ENCODE peak calls at places on chromosomes 2 and 18, in four cellular contexts. P is HepG2, E is K562, X is GM12878. G is an unnamed sample.

GRCh38 chr18:62586148-62586774 is 63.4 kb downstream of the ZCCHC2 start:
- DNase-seq in P (peak), E (peak), X (peak), G (peak)

GRCh38 chr2:74250189-74250631 is 51.8 kb downstream of the MTHFD2 start:
- DNase-seq in P (peak), E (peak), X (peak), G (peak)

GRCh38 chr18:78430171-78430857 is 549.3 kb upstream of the SALL3 start:
- DNase-seq in P (no peak), E (no peak), X (no peak), G (no peak)

GRCh38 chr2:123101434-123101833 is 923.7 kb upstream of the CNTNAP5 start:
- DNase-seq in P (no peak), E (no peak), X (no peak), G (no peak)

GRCh38 chr18:13612111-13612997 is 114.0 kb downstream of the FAM210A start:
- DNase-seq in P (no peak), E (no peak), X (peak), G (no peak)

GRCh38 chr2:190942697-190943096 is 62.1 kb downstream of the GLS start:
- DNase-seq in P (no peak), E (no peak), X (no peak), G (no peak)

GRCh38 chr18:56606623-56607022 is 31.8 kb downstream of the TXNL1 start:
- DNase-seq in P (no peak), E (no peak), X (no peak), G (no peak)

GRCh38 chr2:217901826-217902225 is 101.0 kb downstream of the TNS1 start:
- DNase-seq in P (peak), E (no peak), X (no peak), G (no peak)

GRCh38 chr2:206856474-206856873 is 82.8 kb upstream of the CPO start:
- DNase-seq in P (no peak), E (no peak), X (no peak), G (no peak)

GRCh38 chr2:174588463-174588862 is 9.1 kb downstream of the WIPF1 start:
- DNase-seq in P (no peak), E (no peak), X (no peak), G (no peak)

GRCh38 chr18:50356036-50356945 is 18.6 kb upstream of the SKA1 start:
- DNase-seq in P (peak), E (no peak), X (peak), G (no peak)

GRCh38 chr2:201118121-201118956 is 2.4 kb downstream of the CFLAR start:
- DNase-seq in P (peak), E (peak), X (no peak), G (peak)

GRCh38 chr2:139055165-139055564 is 275.0 kb upstream of the NXPH2 start:
- DNase-seq in P (no peak), E (no peak), X (no peak), G (no peak)

GRCh38 chr2:188297983-188298382 is 6.3 kb downstream of the GULP1 start:
- DNase-seq in P (no peak), E (no peak), X (no peak), G (no peak)

GRCh38 chr18:55228191-55228590 is 268.9 kb upstream of the CCDC68 start:
- DNase-seq in P (no peak), E (no peak), X (no peak), G (no peak)

GRCh38 chr2:191847764-191848163 is 876 bp upstream of the CAVIN2 start:
- DNase-seq in P (no peak), E (no peak), X (no peak), G (no peak)

GRCh38 chr2:235669983-235670962 is 176.4 kb downstream of the AGAP1 start:
- DNase-seq in P (no peak), E (no peak), X (no peak), G (peak)

GRCh38 chr2:190911813-190912212 is 31.2 kb downstream of the GLS start:
- DNase-seq in P (no peak), E (no peak), X (peak), G (no peak)

GRCh38 chr2:218980800-218981389 is 4.1 kb downstream of the FEV start:
- DNase-seq in P (no peak), E (no peak), X (no peak), G (no peak)

GRCh38 chr2:43222472-43223146 is 3.8 kb downstream of the ZFP36L2 start:
- DNase-seq in P (no peak), E (no peak), X (no peak), G (no peak)

GRCh38 chr2:45391866-45392265 is 219.2 kb downstream of the SRBD1 start:
- DNase-seq in P (no peak), E (no peak), X (no peak), G (no peak)

GRCh38 chr2:238337846-238338245 is 17.5 kb downstream of the TRAF3IP1 start:
- DNase-seq in P (no peak), E (no peak), X (no peak), G (no peak)

GRCh38 chr2:224008702-224009261 is 30.3 kb downstream of the SERPINE2 start:
- DNase-seq in P (peak), E (no peak), X (no peak), G (peak)

GRCh38 chr2:54330226-54331094 is 74.4 kb upstream of the TSPYL6 start:
- DNase-seq in P (peak), E (peak), X (peak), G (peak)

GRCh38 chr18:77067315-77068061 is 65.1 kb downstream of the MBP start:
- DNase-seq in P (peak), E (no peak), X (peak), G (no peak)

GRCh38 chr18:58671941-58672565 is 788 bp downstream of the MALT1 start:
- DNase-seq in P (no peak), E (no peak), X (no peak), G (no peak)

GRCh38 chr2:96555146-96555610 is 18.6 kb downstream of the ARID5A start:
- DNase-seq in P (no peak), E (no peak), X (no peak), G (no peak)

GRCh38 chr18:42183746-42184145 is 228.7 kb downstream of the PIK3C3 start:
- DNase-seq in P (no peak), E (no peak), X (no peak), G (no peak)

GRCh38 chr2:75053484-75054112 is 95.2 kb downstream of the POLE4 start:
- DNase-seq in P (peak), E (peak), X (peak), G (peak)

GRCh38 chr2:96505231-96505889 is at the start of gene NEURL3:
- DNase-seq in P (peak), E (no peak), X (no peak), G (no peak)

GRCh38 chr2:152456262-152456661 is 121.3 kb downstream of the FMNL2 start:
- DNase-seq in P (peak), E (no peak), X (no peak), G (no peak)

GRCh38 chr2:52810460-52810859 is 957.1 kb upstream of the CHAC2 start:
- DNase-seq in P (no peak), E (no peak), X (no peak), G (no peak)
- TF ChIP-seq ATF2 in P (no peak), E (no peak), X (no peak), G (no peak)

DNA sequence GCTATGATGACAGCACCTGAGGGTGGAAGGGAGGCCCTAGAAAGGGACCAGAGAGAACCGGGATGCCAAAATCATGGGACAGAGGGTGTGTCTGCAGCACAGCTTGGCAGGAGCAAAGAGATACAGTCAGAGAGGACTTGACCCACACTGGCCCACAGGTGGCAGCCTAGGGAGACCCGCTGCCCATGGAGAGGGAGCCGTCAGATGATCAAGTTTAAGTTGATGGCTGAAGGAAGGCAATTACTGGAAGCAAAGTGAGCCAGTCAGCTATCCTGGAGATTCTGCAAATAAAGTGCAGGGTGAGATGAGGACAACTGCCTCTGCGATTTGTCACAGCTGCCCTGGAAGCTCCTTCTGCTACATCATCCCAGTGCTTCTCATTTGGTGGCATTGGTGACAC is 74.0 kb downstream of the CMPK2 start:
- DNase-seq in P (no peak), E (no peak), X (no peak), G (no peak)
- TF ChIP-seq TCF7 in P (no peak), E (no peak), X (no peak), G (no peak)

GRCh38 chr2:198101688-198102087 is 297.3 kb downstream of the PLCL1 start:
- DNase-seq in P (no peak), E (no peak), X (no peak), G (no peak)

GRCh38 chr2:198102120-198102519 is 297.7 kb downstream of the PLCL1 start:
- DNase-seq in P (no peak), E (no peak), X (no peak), G (no peak)

GRCh38 chr2:198098386-198098785 is 294.0 kb downstream of the PLCL1 start:
- DNase-seq in P (no peak), E (no peak), X (no peak), G (no peak)

GRCh38 chr2:198098918-198099317 is 294.5 kb downstream of the PLCL1 start:
- DNase-seq in P (no peak), E (no peak), X (no peak), G (peak)

DNA sequence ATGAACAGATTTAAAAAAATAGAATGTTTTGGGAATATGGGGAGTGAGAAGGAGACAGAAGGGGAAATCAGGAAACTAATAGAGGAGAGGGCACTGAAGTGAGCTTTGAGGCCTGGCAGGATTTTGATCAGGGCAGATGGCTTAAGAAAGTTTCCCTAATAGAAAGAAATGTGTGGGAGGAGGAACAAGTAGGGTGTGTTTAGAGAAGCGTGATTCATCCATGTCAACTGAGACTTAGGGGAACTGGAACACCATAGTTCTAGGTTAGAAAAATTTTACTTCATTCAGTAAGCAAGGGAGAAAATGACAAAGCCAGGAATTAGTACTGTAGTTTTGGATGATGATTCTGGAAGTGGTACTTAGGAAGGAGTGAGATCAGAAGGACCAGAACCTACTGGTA is 295.9 kb downstream of the PLCL1 start:
- DNase-seq in P (no peak), E (peak), X (no peak), G (no peak)
- TF ChIP-seq ATF2 in P (no peak), E (no peak), X (no peak), G (no peak)

DNA sequence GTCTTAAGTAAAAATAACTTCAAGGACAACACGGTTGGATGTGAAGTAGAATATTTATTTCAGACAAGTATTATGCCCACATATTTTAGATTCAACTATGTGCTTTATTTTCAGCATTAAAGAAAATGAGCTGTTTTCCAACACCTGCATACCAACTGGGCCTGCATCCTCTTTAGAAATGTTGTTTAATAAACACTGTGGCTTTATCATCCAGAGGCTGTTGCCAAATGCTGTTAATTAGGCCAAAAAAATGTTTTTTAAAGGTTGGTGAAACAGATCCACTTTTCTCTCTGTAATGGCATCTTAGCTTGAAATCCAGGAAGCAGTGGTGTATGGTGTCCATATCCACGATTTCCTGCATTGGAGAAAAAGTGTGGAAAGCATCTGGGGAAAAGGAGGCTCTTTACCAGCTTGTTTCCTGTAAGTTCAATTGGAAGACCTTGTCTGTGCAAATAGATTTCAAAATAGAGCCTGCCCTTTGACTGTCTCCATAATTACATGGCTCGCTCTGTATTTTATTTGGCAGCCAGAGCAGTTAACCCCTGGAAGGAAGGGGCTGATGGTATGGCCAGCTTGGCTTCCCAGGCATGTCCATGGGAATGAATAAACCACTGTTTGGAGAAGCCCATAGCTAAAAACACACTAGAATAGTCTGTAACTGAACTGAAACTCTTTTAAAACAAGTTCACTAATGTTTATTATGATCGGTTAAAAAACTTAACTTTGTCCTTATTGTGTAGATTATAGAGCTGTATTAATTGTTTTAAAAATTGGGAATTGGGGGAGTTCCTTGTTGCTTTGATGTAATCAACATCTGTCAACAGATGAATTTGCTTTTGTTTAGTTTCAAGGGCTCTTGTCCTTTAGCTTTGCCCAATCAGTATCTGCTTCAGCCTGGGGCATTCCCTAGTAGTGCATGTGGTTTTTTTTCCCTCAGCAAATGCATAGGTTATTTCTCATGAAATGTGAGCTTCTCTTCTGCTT is 33.0 kb upstream of the DLX1 start:
- DNase-seq in P (peak), E (no peak), X (no peak), G (no peak)
- TF ChIP-seq TCF7 in P (peak), E (no peak), X (no peak), G (no peak)

G was measured in WTC11.